ENCODE peak calls at places on chromosomes 5 and 9, in six cellular contexts. U is AG10803, S is EL, N is dorsolateral prefrontal cortex, O is mesendoderm, K is NCI-H1436. G is an unnamed sample.

GRCh38 chr5:173745123-173745522 is 128.7 kb upstream of the BOD1 start:
- DNase-seq in K (no peak), U (no peak), O (peak), S (no peak), N (no peak), G (no peak)

GRCh38 chr5:180649297-180650039 is at the start of gene FLT4:
- DNase-seq in S (no peak), K (no peak), N (no peak), O (no peak), U (no peak), G (peak)

GRCh38 chr9:100317706-100318105 is 35.0 kb downstream of the TEX10 start:
- DNase-seq in U (peak), S (peak), K (no peak), O (no peak), N (no peak), G (no peak)

GRCh38 chr9:124675261-124676158 is 95.6 kb downstream of the NR6A1 start:
- DNase-seq in K (no peak), U (peak), O (no peak), N (no peak), S (no peak), G (no peak)

GRCh38 chr5:108143581-108143980 is 238.3 kb downstream of the FBXL17 start:
- DNase-seq in S (peak), K (no peak), N (no peak), O (peak), U (peak), G (no peak)

GRCh38 chr9:86600291-86600690 is 246.1 kb upstream of the TUT7 start:
- DNase-seq in K (no peak), S (peak), U (peak), N (no peak), O (peak), G (no peak)

GRCh38 chr5:172443441-172444109 is 10.8 kb downstream of the SH3PXD2B start:
- DNase-seq in K (no peak), N (peak), O (no peak), U (peak), S (peak), G (no peak)

GRCh38 chr9:34653610-34654072 is 1.7 kb downstream of the IL11RA start:
- DNase-seq in N (no peak), U (peak), K (no peak), S (no peak), O (no peak), G (no peak)

GRCh38 chr5:140633081-140633471 is at the start of gene CD14:
- DNase-seq in S (peak), U (peak), N (peak), O (no peak), K (no peak), G (no peak)

G was measured in endodermal cell.